ENCODE peak calls at places on chromosomes 4 and X, in six cellular contexts. H is germinal center, Y is DMS79, T is left kidney, J is HCT116, V is stomach. G is an unnamed sample.

GRCh38 chr4:3361406-3361805 is 68.6 kb downstream of the RGS12 start:
- DNase-seq in H (no peak), T (no peak), J (no peak), V (peak), Y (no peak), G (no peak)

GRCh38 chr4:110132822-110133719 is 65.3 kb downstream of the ELOVL6 start:
- DNase-seq in J (no peak), V (no peak), T (no peak), Y (no peak), H (no peak), G (no peak)

GRCh38 chr4:163256680-163257343 is 75.6 kb downstream of the NPY1R start:
- DNase-seq in Y (no peak), J (no peak), H (no peak), V (no peak), T (no peak), G (no peak)

GRCh38 chr4:68070302-68070701 is 59.4 kb downstream of the TMPRSS11F start:
- DNase-seq in T (no peak), Y (no peak), V (no peak), H (no peak), J (no peak), G (no peak)

GRCh38 chr4:57064811-57065711 is 45.1 kb downstream of the IGFBP7 start:
- DNase-seq in H (no peak), J (no peak), V (peak), Y (no peak), T (no peak), G (peak)

GRCh38 chrX:44344194-44344593 is 722 bp upstream of the EFHC2 start:
- DNase-seq in Y (no peak), J (no peak), H (peak), V (peak), T (no peak), G (no peak)

GRCh38 chrX:63350551-63350950 is 581 bp downstream of the SPIN4 start:
- DNase-seq in Y (peak), J (no peak), T (peak), V (no peak), H (peak), G (no peak)

GRCh38 chrX:17082831-17083230 is 136.4 kb downstream of the REPS2 start:
- DNase-seq in V (no peak), T (peak), J (peak), Y (no peak), H (no peak), G (no peak)

GRCh38 chr4:75908555-75908954 is 6.3 kb upstream of the PPEF2 start:
- DNase-seq in V (no peak), Y (no peak), T (peak), J (no peak), H (no peak), G (no peak)

GRCh38 chr4:184845367-184846011 is 19.7 kb upstream of the ACSL1 start:
- DNase-seq in H (no peak), V (no peak), T (no peak), J (no peak), Y (no peak), G (no peak)

GRCh38 chrX:22343192-22343591 is 70.5 kb downstream of the CBLL2 start:
- DNase-seq in H (no peak), V (no peak), T (no peak), J (no peak), Y (no peak), G (no peak)

GRCh38 chr4:107094332-107094731 is 58.2 kb upstream of the DKK2 start:
- DNase-seq in Y (no peak), V (no peak), J (peak), T (peak), H (no peak), G (peak)

GRCh38 chr4:158826882-158827281 is 58.1 kb downstream of the FNIP2 start:
- DNase-seq in T (peak), V (peak), Y (no peak), J (no peak), H (no peak), G (peak)

GRCh38 chr4:123967360-123967759 is 570.8 kb downstream of the SPRY1 start:
- DNase-seq in V (no peak), Y (no peak), H (no peak), T (no peak), J (no peak), G (no peak)

GRCh38 chr4:74682567-74683359 is 111.6 kb downstream of the BTC start:
- DNase-seq in H (no peak), J (peak), T (peak), Y (no peak), V (peak), G (peak)